ENCODE peak calls at places on chromosomes 16 and 17, in nine cellular contexts. T is HL-60, B is testis, O is heart right ventricle, A is HFF-Myc, D is esophagus muscularis mucosa, P is osteoblast, C is colonic mucosa, U is left ventricle myocardium inferior. Z is an unnamed sample.

GRCh38 chr17:6482105-6482455 is 37.8 kb downstream of the PIMREG start:
- DNase-seq in P (no peak), C (no peak), O (no peak), A (no peak), B (no peak), U (no peak), T (no peak), D (no peak), Z (no peak)

GRCh38 chr16:49528035-49528434 is 154.4 kb downstream of the C16orf78 start:
- DNase-seq in A (no peak), O (no peak), U (no peak), P (peak; percentile 94), D (no peak), C (no peak), B (peak; percentile 28), T (no peak), Z (no peak)

GRCh38 chr17:46984892-46985291 is 5.8 kb upstream of the RPRML start:
- DNase-seq in U (no peak), P (no peak), O (no peak), D (no peak), T (no peak), A (no peak), C (peak; percentile 79), B (no peak), Z (peak; percentile 3)

GRCh38 chr16:57165923-57166322 is 19.9 kb downstream of the PSME3IP1 start:
- DNase-seq in T (no peak), U (no peak), C (no peak), P (no peak), A (no peak), O (no peak), D (no peak), B (no peak), Z (no peak)

GRCh38 chr16:48117217-48118105 is 38.3 kb downstream of the ABCC12 start:
- DNase-seq in A (no peak), U (peak; percentile 26), O (peak; percentile 29), P (peak; percentile 95), D (no peak), T (peak; percentile 25), B (peak; percentile 61), C (peak; percentile 29), Z (no peak)

GRCh38 chr17:57957120-57957850 is 2.1 kb upstream of the CUEDC1 start:
- DNase-seq in T (no peak), P (peak; percentile 78), U (no peak), O (no peak), D (peak; percentile 72), B (no peak), C (peak; percentile 15), A (no peak), Z (no peak)

GRCh38 chr16:86211800-86212199 is 298.5 kb upstream of the FOXF1 start:
- DNase-seq in T (no peak), U (no peak), D (no peak), C (no peak), A (no peak), O (no peak), P (no peak), B (no peak), Z (no peak)

GRCh38 chr16:50259334-50260205 is 6.8 kb upstream of the ADCY7 start:
- DNase-seq in T (no peak), O (peak; percentile 37), A (no peak), D (no peak), U (peak; percentile 73), P (peak; percentile 72), C (peak; percentile 43), B (peak; percentile 36), Z (peak; percentile 69)

GRCh38 chr17:14201595-14201994 is 35.1 kb downstream of the CDRT15 start:
- DNase-seq in C (no peak), U (no peak), O (no peak), T (peak; percentile 10), P (no peak), B (no peak), D (no peak), A (no peak), Z (peak; percentile 73)

GRCh38 chr16:14284930-14285541 is 213.9 kb downstream of the MRTFB start:
- DNase-seq in B (peak; percentile 74), D (no peak), T (peak; percentile 45), O (no peak), U (peak; percentile 54), C (no peak), A (no peak), P (peak; percentile 90), Z (peak; percentile 86)

GRCh38 chr16:14283786-14284185 is 212.7 kb downstream of the MRTFB start:
- DNase-seq in T (no peak), B (no peak), A (no peak), O (no peak), U (no peak), C (no peak), P (no peak), D (no peak), Z (no peak)

GRCh38 chr16:14284371-14284770 is 213.3 kb downstream of the MRTFB start:
- DNase-seq in B (no peak), U (no peak), P (no peak), O (no peak), C (no peak), T (no peak), D (no peak), A (no peak), Z (no peak)

GRCh38 chr16:14286381-14287230 is 215.5 kb downstream of the MRTFB start:
- DNase-seq in A (no peak), U (no peak), C (peak; percentile 35), O (no peak), D (no peak), B (peak; percentile 46), T (no peak), P (peak; percentile 39), Z (no peak)

DNA sequence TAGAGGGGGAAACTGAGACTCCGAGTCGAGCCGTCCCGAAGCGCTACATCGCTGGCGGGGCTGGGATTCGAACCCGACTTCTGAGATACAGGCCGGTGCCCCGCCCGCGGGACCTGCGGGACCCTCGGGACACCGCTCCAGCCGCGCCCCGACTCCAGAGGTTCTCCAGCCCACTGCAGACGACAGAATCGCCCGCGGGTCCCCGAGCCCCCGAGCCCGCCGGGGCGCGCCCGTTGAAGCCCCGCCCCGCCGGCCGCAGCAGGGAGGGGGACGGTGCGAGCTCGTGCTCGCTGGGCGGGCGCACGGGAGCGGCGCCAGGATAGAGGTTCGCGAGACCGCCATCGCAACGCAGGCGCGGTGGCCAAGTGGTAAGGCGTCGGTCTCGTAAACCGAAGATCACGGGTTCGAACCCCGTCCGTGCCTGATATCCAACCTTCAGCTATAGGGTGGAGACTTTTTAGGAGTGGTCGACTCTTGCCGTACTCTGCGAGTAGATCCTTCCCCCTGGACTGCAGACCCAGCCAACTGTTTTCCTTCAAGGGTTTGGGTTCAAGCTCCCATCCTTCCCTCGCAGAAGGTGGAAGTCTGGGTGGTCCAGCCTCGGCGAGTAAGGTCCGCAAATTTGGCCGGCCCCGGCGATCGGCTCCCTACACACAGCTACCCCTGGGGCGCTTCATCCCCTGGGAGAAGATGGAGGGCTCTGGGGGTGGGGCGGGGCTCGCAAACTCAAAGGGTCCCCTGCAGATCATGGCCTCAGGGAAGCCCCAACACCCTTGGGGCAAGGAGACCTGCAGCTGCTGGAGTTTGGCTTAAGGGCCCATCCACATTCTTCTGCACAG is 214.6 kb downstream of the MRTFB start:
- DNase-seq in B (peak; percentile 95), D (peak; percentile 99), T (peak; percentile 98), O (peak; percentile 92), P (peak; percentile 95), C (peak; percentile 94), U (peak; percentile 93), A (peak; percentile 89), Z (peak; percentile 97)
- TF ChIP-seq CTCF in B (no peak), D (no peak), T (no peak), O (no peak), P (no peak), C (no peak), U (no peak), A (no peak), Z (no peak)

GRCh38 chr16:69364088-69364487 is 12.5 kb upstream of the TMED6 start:
- DNase-seq in P (no peak), C (no peak), T (no peak), D (no peak), O (no peak), U (no peak), A (no peak), B (no peak), Z (no peak)
- H3K4me3 ChIP-seq in P (no peak overlapping the region), C (no peak overlapping the region), T (no peak overlapping the region), D (no peak overlapping the region), O (no peak overlapping the region), U (no peak overlapping the region), A (no peak overlapping the region), B (no peak overlapping the region), Z (no peak overlapping the region)

DNA sequence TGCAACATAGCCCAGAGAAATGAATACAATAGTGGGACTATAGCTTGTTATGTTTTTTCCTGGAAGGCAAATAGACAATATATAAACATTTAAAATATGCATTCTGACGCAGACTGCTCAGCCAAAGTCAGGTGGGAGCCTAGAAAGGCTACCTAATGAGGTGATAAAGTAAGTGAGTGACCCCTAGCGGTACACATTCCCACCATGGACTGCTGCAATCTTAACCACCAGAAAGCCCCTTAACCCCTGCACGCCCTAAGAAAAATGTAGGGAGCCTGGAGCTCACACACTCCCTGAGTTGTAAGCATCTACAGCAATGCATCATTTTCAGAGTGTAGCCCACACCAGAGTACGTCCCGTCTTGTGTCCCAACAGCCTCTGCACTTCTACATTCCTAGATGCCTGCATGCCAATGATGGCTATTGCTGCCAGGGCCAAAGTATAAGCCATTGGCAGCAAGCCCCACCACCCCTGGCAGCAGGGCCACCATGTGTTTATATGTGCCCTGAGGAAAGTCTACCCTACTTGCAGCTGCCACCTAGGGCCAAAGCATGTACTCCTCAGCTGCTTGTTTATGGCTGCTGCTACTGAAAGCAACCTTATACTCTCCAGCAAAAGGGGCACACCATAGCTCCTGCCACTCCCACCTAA is 127.6 kb downstream of the KIF2B start:
- DNase-seq in B (no peak), T (no peak), P (no peak), A (no peak), D (no peak), C (no peak), O (no peak), U (no peak), Z (no peak)
- TF ChIP-seq CTCF in B (no peak), T (no peak), P (no peak), A (no peak), D (no peak), C (no peak), O (no peak), U (no peak), Z (peak; percentile 30)

DNA sequence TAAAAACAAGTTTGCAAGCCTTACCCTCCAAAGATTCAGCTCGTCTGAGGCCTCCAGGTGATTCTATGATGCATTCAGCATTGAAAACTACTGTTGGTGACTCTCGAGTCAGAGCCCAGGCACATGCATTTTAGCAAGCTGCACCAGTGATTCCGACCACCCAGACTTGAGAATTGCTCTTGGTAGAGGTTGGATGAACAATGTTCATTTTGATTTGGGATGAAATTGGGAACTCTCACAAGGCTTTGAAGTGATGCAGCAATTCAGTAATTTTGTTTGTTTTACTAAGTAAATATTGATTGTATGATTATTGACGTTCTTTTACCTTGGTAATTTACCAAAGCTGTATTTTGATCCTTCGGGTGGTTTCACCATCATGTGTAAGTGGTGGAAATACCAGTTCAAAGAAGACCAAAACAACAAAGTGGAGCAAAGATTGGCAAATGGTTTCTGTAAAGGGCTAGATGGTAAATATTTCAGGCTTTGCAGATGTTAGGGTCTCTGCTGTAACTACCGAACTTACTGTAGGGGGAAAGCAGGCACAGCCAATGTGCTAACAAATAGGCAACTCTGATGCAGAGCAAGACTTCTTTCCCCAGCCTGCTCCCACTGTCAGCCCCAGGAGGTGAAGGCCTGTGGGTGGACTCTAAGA is 11.8 kb downstream of the ALDH3A2 start:
- DNase-seq in A (no peak), O (no peak), B (no peak), C (no peak), D (no peak), U (no peak), T (no peak), P (peak; percentile 42), Z (no peak)
- H3K4me3 ChIP-seq in A (no peak overlapping the region), O (no peak overlapping the region), B (no peak overlapping the region), C (no peak overlapping the region), D (no peak overlapping the region), U (no peak overlapping the region), T (no peak overlapping the region), P (no peak overlapping the region), Z (no peak overlapping the region)

Z was measured in kidney.